ENCODE peak calls at places on chromosomes 4 and X, in seven cellular contexts. One of them, this sample, is unnamed.

GRCh38 chr4:119026662-119027444 is 108.8 kb upstream of the MYOZ2 start:
- DNase-seq in H1: no peak
- DNase-seq in HCT116: no peak
- DNase-seq in SK-N-SH: no peak
- DNase-seq in K562: no peak
- DNase-seq in GM12878: no peak
- DNase-seq in HepG2: no peak
- DNase-seq in this sample: no peak

GRCh38 chr4:8817081-8817812 is 54.4 kb downstream of the HMX1 start:
- DNase-seq in H1: no peak
- DNase-seq in HCT116: no peak
- DNase-seq in SK-N-SH: peak
- DNase-seq in K562: no peak
- DNase-seq in GM12878: no peak
- DNase-seq in HepG2: no peak
- DNase-seq in this sample: no peak

GRCh38 chr4:40046311-40046980 is 10.2 kb upstream of the N4BP2 start:
- DNase-seq in H1: no peak
- DNase-seq in HCT116: no peak
- DNase-seq in SK-N-SH: no peak
- DNase-seq in K562: peak
- DNase-seq in GM12878: no peak
- DNase-seq in HepG2: peak
- DNase-seq in this sample: peak

GRCh38 chr4:177108708-177109107 is 201.0 kb upstream of the NEIL3 start:
- DNase-seq in H1: no peak
- DNase-seq in HCT116: no peak
- DNase-seq in SK-N-SH: no peak
- DNase-seq in K562: no peak
- DNase-seq in GM12878: no peak
- DNase-seq in HepG2: no peak
- DNase-seq in this sample: peak

GRCh38 chr4:112511294-112512118 is 4.5 kb downstream of the NEUROG2 start:
- DNase-seq in H1: no peak
- DNase-seq in HCT116: no peak
- DNase-seq in SK-N-SH: no peak
- DNase-seq in K562: no peak
- DNase-seq in GM12878: no peak
- DNase-seq in HepG2: no peak
- DNase-seq in this sample: no peak

GRCh38 chrX:131262738-131263679 is 26.1 kb downstream of the IGSF1 start:
- DNase-seq in H1: no peak
- DNase-seq in HCT116: peak
- DNase-seq in SK-N-SH: no peak
- DNase-seq in K562: peak
- DNase-seq in GM12878: no peak
- DNase-seq in HepG2: peak
- DNase-seq in this sample: peak

GRCh38 chrX:95754411-95754810 is 930.2 kb upstream of the DIAPH2 start:
- DNase-seq in H1: no peak
- DNase-seq in HCT116: no peak
- DNase-seq in SK-N-SH: no peak
- DNase-seq in K562: no peak
- DNase-seq in GM12878: no peak
- DNase-seq in HepG2: no peak
- DNase-seq in this sample: no peak

GRCh38 chrX:112668476-112669404 is 11.0 kb downstream of the LHFPL1 start:
- DNase-seq in H1: no peak
- DNase-seq in HCT116: no peak
- DNase-seq in SK-N-SH: no peak
- DNase-seq in K562: no peak
- DNase-seq in GM12878: no peak
- DNase-seq in HepG2: no peak
- DNase-seq in this sample: no peak

GRCh38 chr4:94338681-94339351 is 3.8 kb downstream of the HPGDS start:
- DNase-seq in H1: no peak
- DNase-seq in HCT116: no peak
- DNase-seq in SK-N-SH: no peak
- DNase-seq in K562: no peak
- DNase-seq in GM12878: peak
- DNase-seq in HepG2: no peak
- DNase-seq in this sample: no peak

GRCh38 chr4:176902710-176903323 is 110.1 kb upstream of the VEGFC start:
- DNase-seq in H1: no peak
- DNase-seq in HCT116: no peak
- DNase-seq in SK-N-SH: no peak
- DNase-seq in K562: no peak
- DNase-seq in GM12878: peak
- DNase-seq in HepG2: no peak
- DNase-seq in this sample: no peak

GRCh38 chr4:61468091-61468720 is 268.1 kb downstream of the ADGRL3 start:
- DNase-seq in H1: no peak
- DNase-seq in HCT116: no peak
- DNase-seq in SK-N-SH: no peak
- DNase-seq in K562: no peak
- DNase-seq in GM12878: no peak
- DNase-seq in HepG2: no peak
- DNase-seq in this sample: no peak

GRCh38 chr4:6840062-6840976 is 57.8 kb downstream of the KIAA0232 start:
- DNase-seq in H1: no peak
- DNase-seq in HCT116: no peak
- DNase-seq in SK-N-SH: no peak
- DNase-seq in K562: peak
- DNase-seq in GM12878: no peak
- DNase-seq in HepG2: peak
- DNase-seq in this sample: no peak

GRCh38 chr4:159946983-159947645 is 844.2 kb downstream of the RAPGEF2 start:
- DNase-seq in H1: no peak
- DNase-seq in HCT116: peak
- DNase-seq in SK-N-SH: peak
- DNase-seq in K562: peak
- DNase-seq in GM12878: peak
- DNase-seq in HepG2: peak
- DNase-seq in this sample: peak

GRCh38 chrX:107135076-107135964 is 16.7 kb upstream of the RBM41 start:
- DNase-seq in H1: no peak
- DNase-seq in HCT116: peak
- DNase-seq in SK-N-SH: no peak
- DNase-seq in K562: peak
- DNase-seq in GM12878: no peak
- DNase-seq in HepG2: peak
- DNase-seq in this sample: no peak

GRCh38 chrX:71543316-71543715 is 10.4 kb downstream of the OGT start:
- DNase-seq in H1: no peak
- DNase-seq in HCT116: no peak
- DNase-seq in SK-N-SH: no peak
- DNase-seq in K562: no peak
- DNase-seq in GM12878: no peak
- DNase-seq in HepG2: no peak
- DNase-seq in this sample: no peak

GRCh38 chrX:15298201-15298600 is 17.2 kb downstream of the ASB11 start:
- DNase-seq in H1: no peak
- DNase-seq in HCT116: no peak
- DNase-seq in SK-N-SH: no peak
- DNase-seq in K562: no peak
- DNase-seq in GM12878: no peak
- DNase-seq in HepG2: no peak
- DNase-seq in this sample: no peak

GRCh38 chr4:42703776-42704175 is 46.9 kb upstream of the ATP8A1 start:
- DNase-seq in H1: no peak
- DNase-seq in HCT116: no peak
- DNase-seq in SK-N-SH: peak
- DNase-seq in K562: no peak
- DNase-seq in GM12878: no peak
- DNase-seq in HepG2: no peak
- DNase-seq in this sample: peak

GRCh38 chr4:35087216-35087615 is 1157.1 kb downstream of the ARAP2 start:
- DNase-seq in H1: no peak
- DNase-seq in HCT116: no peak
- DNase-seq in SK-N-SH: no peak
- DNase-seq in K562: no peak
- DNase-seq in GM12878: no peak
- DNase-seq in HepG2: no peak
- DNase-seq in this sample: no peak

GRCh38 chrX:39974228-39974627 is 123.5 kb downstream of the BCOR start:
- DNase-seq in H1: no peak
- DNase-seq in HCT116: no peak
- DNase-seq in SK-N-SH: no peak
- DNase-seq in K562: no peak
- DNase-seq in GM12878: no peak
- DNase-seq in HepG2: peak
- DNase-seq in this sample: no peak

GRCh38 chr4:52979020-52979419 is 116.9 kb downstream of the RASL11B start:
- DNase-seq in H1: no peak
- DNase-seq in HCT116: peak
- DNase-seq in SK-N-SH: no peak
- DNase-seq in K562: no peak
- DNase-seq in GM12878: no peak
- DNase-seq in HepG2: no peak
- DNase-seq in this sample: peak

GRCh38 chr4:15410750-15411149 is 17.1 kb upstream of the C1QTNF7 start:
- DNase-seq in H1: no peak
- DNase-seq in HCT116: no peak
- DNase-seq in SK-N-SH: peak
- DNase-seq in K562: no peak
- DNase-seq in GM12878: no peak
- DNase-seq in HepG2: no peak
- DNase-seq in this sample: no peak

GRCh38 chrX:134797390-134797700 is 139.1 kb upstream of the PLAC1 start:
- DNase-seq in H1: no peak
- DNase-seq in HCT116: no peak
- DNase-seq in SK-N-SH: no peak
- DNase-seq in K562: no peak
- DNase-seq in GM12878: no peak
- DNase-seq in HepG2: no peak
- DNase-seq in this sample: no peak

GRCh38 chrX:41526268-41526667 is 79.1 kb downstream of the NYX start:
- DNase-seq in H1: no peak
- DNase-seq in HCT116: no peak
- DNase-seq in SK-N-SH: no peak
- DNase-seq in K562: no peak
- DNase-seq in GM12878: no peak
- DNase-seq in HepG2: no peak
- DNase-seq in this sample: no peak
- TF ChIP-seq JUND in H1: no peak
- TF ChIP-seq JUND in HCT116: no peak
- TF ChIP-seq JUND in SK-N-SH: no peak
- TF ChIP-seq JUND in K562: no peak
- TF ChIP-seq JUND in GM12878: no peak
- TF ChIP-seq JUND in HepG2: no peak
- TF ChIP-seq JUND in this sample: no peak

GRCh38 chr4:105184316-105184988 is 37.8 kb downstream of the TET2 start:
- DNase-seq in H1: no peak
- DNase-seq in HCT116: peak
- DNase-seq in SK-N-SH: no peak
- DNase-seq in K562: no peak
- DNase-seq in GM12878: no peak
- DNase-seq in HepG2: no peak
- DNase-seq in this sample: no peak

GRCh38 chr4:105182211-105182610 is 35.5 kb downstream of the TET2 start:
- DNase-seq in H1: no peak
- DNase-seq in HCT116: no peak
- DNase-seq in SK-N-SH: no peak
- DNase-seq in K562: no peak
- DNase-seq in GM12878: no peak
- DNase-seq in HepG2: no peak
- DNase-seq in this sample: no peak

GRCh38 chr4:105189855-105190650 is 43.4 kb downstream of the TET2 start:
- DNase-seq in H1: no peak
- DNase-seq in HCT116: no peak
- DNase-seq in SK-N-SH: no peak
- DNase-seq in K562: no peak
- DNase-seq in GM12878: no peak
- DNase-seq in HepG2: no peak
- DNase-seq in this sample: no peak

GRCh38 chr4:105191621-105192210 is 45.0 kb downstream of the TET2 start:
- DNase-seq in H1: no peak
- DNase-seq in HCT116: no peak
- DNase-seq in SK-N-SH: no peak
- DNase-seq in K562: no peak
- DNase-seq in GM12878: peak
- DNase-seq in HepG2: no peak
- DNase-seq in this sample: no peak

GRCh38 chr4:105186701-105187158 is 40.1 kb downstream of the TET2 start:
- DNase-seq in H1: no peak
- DNase-seq in HCT116: no peak
- DNase-seq in SK-N-SH: no peak
- DNase-seq in K562: no peak
- DNase-seq in GM12878: no peak
- DNase-seq in HepG2: no peak
- DNase-seq in this sample: no peak
- TF ChIP-seq JUND in H1: no peak
- TF ChIP-seq JUND in HCT116: no peak
- TF ChIP-seq JUND in SK-N-SH: peak
- TF ChIP-seq JUND in K562: no peak
- TF ChIP-seq JUND in GM12878: no peak
- TF ChIP-seq JUND in HepG2: no peak
- TF ChIP-seq JUND in this sample: no peak

GRCh38 chr4:108793413-108793812 is 30.6 kb upstream of the ETNPPL start:
- DNase-seq in H1: no peak
- DNase-seq in HCT116: no peak
- DNase-seq in SK-N-SH: no peak
- DNase-seq in K562: no peak
- DNase-seq in GM12878: no peak
- DNase-seq in HepG2: no peak
- DNase-seq in this sample: no peak
- TF ChIP-seq JUND in H1: no peak
- TF ChIP-seq JUND in HCT116: no peak
- TF ChIP-seq JUND in SK-N-SH: no peak
- TF ChIP-seq JUND in K562: no peak
- TF ChIP-seq JUND in GM12878: no peak
- TF ChIP-seq JUND in HepG2: no peak
- TF ChIP-seq JUND in this sample: no peak

GRCh38 chrX:100975212-100975611 is 5.7 kb downstream of the ARL13A start:
- DNase-seq in H1: no peak
- DNase-seq in HCT116: no peak
- DNase-seq in SK-N-SH: no peak
- DNase-seq in K562: no peak
- DNase-seq in GM12878: no peak
- DNase-seq in HepG2: no peak
- DNase-seq in this sample: no peak

GRCh38 chrX:100976211-100976610 is 6.7 kb downstream of the ARL13A start:
- DNase-seq in H1: no peak
- DNase-seq in HCT116: no peak
- DNase-seq in SK-N-SH: no peak
- DNase-seq in K562: no peak
- DNase-seq in GM12878: no peak
- DNase-seq in HepG2: no peak
- DNase-seq in this sample: no peak

GRCh38 chrX:100980608-100981497 is 11.3 kb downstream of the ARL13A start:
- DNase-seq in H1: no peak
- DNase-seq in HCT116: peak
- DNase-seq in SK-N-SH: no peak
- DNase-seq in K562: peak
- DNase-seq in GM12878: no peak
- DNase-seq in HepG2: peak
- DNase-seq in this sample: peak

GRCh38 chrX:100984818-100985217 is 15.3 kb downstream of the ARL13A start:
- DNase-seq in H1: no peak
- DNase-seq in HCT116: no peak
- DNase-seq in SK-N-SH: no peak
- DNase-seq in K562: no peak
- DNase-seq in GM12878: no peak
- DNase-seq in HepG2: no peak
- DNase-seq in this sample: no peak

GRCh38 chrX:100979881-100980607 is 10.5 kb downstream of the ARL13A start:
- DNase-seq in H1: no peak
- DNase-seq in HCT116: no peak
- DNase-seq in SK-N-SH: no peak
- DNase-seq in K562: no peak
- DNase-seq in GM12878: no peak
- DNase-seq in HepG2: peak
- DNase-seq in this sample: peak
- TF ChIP-seq JUND in H1: no peak
- TF ChIP-seq JUND in HCT116: no peak
- TF ChIP-seq JUND in SK-N-SH: no peak
- TF ChIP-seq JUND in K562: no peak
- TF ChIP-seq JUND in GM12878: no peak
- TF ChIP-seq JUND in HepG2: no peak
- TF ChIP-seq JUND in this sample: no peak